ENCODE peak calls at places on chromosomes 12 and 14, in four cellular contexts. V is PC-3, K is AG09309, C is AG04449. F is an unnamed sample.
A peak's percentile ranks its signal among the peaks of the same experiment; 100 is the strongest.

GRCh38 chr12:57093412-57094193 is 4.7 kb downstream of the NAB2 start:
- DNase-seq in V (peak; percentile 33), K (peak; percentile 62), C (no peak), F (peak; percentile 72)

GRCh38 chr14:61889914-61890351 is 127.7 kb downstream of the SNAPC1 start:
- DNase-seq in V (no peak), K (no peak), C (no peak), F (no peak)

GRCh38 chr14:34640826-34641225 is 10.9 kb upstream of the SNX6 start:
- DNase-seq in V (no peak), K (no peak), C (no peak), F (no peak)

GRCh38 chr14:36553650-36554260 is 28.7 kb downstream of the NKX2-8 start:
- DNase-seq in V (peak; percentile 72), K (peak; percentile 23), C (peak; percentile 2), F (peak; percentile 10)

GRCh38 chr12:130537655-130538054 is 178.4 kb downstream of the RIMBP2 start:
- DNase-seq in V (no peak), K (no peak), C (no peak), F (no peak)

GRCh38 chr12:124508323-124509096 is 58.9 kb downstream of the NCOR2 start:
- DNase-seq in V (no peak), K (no peak), C (no peak), F (no peak)

GRCh38 chr14:34614638-34615037 is 15.3 kb downstream of the SNX6 start:
- DNase-seq in V (no peak), K (no peak), C (no peak), F (no peak)

GRCh38 chr14:70934084-70934483 is 26.8 kb downstream of the PCNX1 start:
- DNase-seq in V (no peak), K (peak; percentile 29), C (no peak), F (no peak)

GRCh38 chr14:84006643-84007137 is 1523.3 kb upstream of the FLRT2 start:
- DNase-seq in V (peak; percentile 8), K (no peak), C (no peak), F (no peak)

GRCh38 chr14:84001023-84001422 is 1528.9 kb upstream of the FLRT2 start:
- DNase-seq in V (no peak), K (no peak), C (no peak), F (no peak)

GRCh38 chr12:120119395-120119973 is 2.9 kb upstream of the RAB35 start:
- DNase-seq in V (peak; percentile 52), K (no peak), C (peak; percentile 29), F (no peak)

GRCh38 chr14:67526676-67527459 is 6.2 kb upstream of the PLEKHH1 start:
- DNase-seq in V (peak; percentile 63), K (no peak), C (no peak), F (no peak)

GRCh38 chr12:16307843-16308475 is 30.5 kb upstream of the SLC15A5 start:
- DNase-seq in V (no peak), K (no peak), C (no peak), F (no peak)

GRCh38 chr14:92641306-92641705 is 107.1 kb downstream of the LGMN start:
- DNase-seq in V (no peak), K (no peak), C (no peak), F (no peak)

GRCh38 chr14:104665663-104666522 is 23.5 kb upstream of the INF2 start:
- DNase-seq in V (peak; percentile 37), K (no peak), C (no peak), F (no peak)

GRCh38 chr14:94313991-94314655 is 9.0 kb downstream of the SERPINA6 start:
- DNase-seq in V (no peak), K (no peak), C (no peak), F (peak; percentile 23)

GRCh38 chr14:92584856-92585255 is 71.3 kb downstream of the RIN3 start:
- DNase-seq in V (no peak), K (no peak), C (no peak), F (no peak)

GRCh38 chr14:75409425-75410205 is 18.2 kb upstream of the JDP2 start:
- DNase-seq in V (no peak), K (no peak), C (no peak), F (no peak)

DNA sequence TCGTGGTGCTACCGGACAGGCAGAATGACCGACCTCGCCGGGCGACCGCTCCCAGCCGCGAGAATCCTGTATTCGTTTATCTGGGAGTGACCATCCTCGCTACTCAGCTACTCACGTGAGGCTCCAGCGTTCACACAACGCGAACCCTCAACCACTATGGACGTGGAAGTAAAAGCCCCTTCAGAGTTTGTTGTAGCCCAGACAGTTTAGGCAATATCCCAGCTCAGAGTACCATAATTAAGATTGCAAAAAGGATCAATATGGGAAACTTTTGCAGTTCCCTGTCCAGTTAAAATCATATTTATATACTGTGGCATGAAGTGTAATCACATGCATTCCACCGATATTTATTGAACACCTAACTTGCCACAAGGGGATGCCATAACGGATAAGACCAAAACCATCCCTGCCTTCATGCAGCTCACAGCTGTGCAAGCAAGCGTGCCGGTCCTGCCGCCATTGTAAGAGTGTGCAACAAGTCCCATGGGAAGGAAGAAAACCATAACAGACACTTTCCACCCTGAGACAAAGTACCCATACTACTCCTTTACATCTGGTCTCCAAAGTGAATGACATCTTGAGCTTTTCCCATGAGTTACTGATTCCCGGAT is 938 bp upstream of the MAX start:
- DNase-seq in V (peak; percentile 29), K (no peak), C (no peak), F (no peak)
- H3K4me3 ChIP-seq in V (peak overlapping the region; percentile 82), K (peak overlapping the region; percentile 83), C (peak overlapping the region; percentile 79), F (peak overlapping the region; percentile 80)

GRCh38 chr12:102249073-102249854 is 51.6 kb upstream of the PMCH start:
- DNase-seq in V (peak; percentile 3), K (no peak), C (no peak), F (no peak)
- H3K4me3 ChIP-seq in V (no peak overlapping the region), K (no peak overlapping the region), C (no peak overlapping the region), F (no peak overlapping the region)

GRCh38 chr14:77035267-77035666 is 6.8 kb upstream of the IRF2BPL start:
- DNase-seq in V (no peak), K (no peak), C (no peak), F (no peak)

GRCh38 chr14:77039285-77040058 is 11.0 kb upstream of the IRF2BPL start:
- DNase-seq in V (no peak), K (no peak), C (no peak), F (no peak)

GRCh38 chr14:77037886-77038511 is 9.5 kb upstream of the IRF2BPL start:
- DNase-seq in V (peak; percentile 94), K (no peak), C (no peak), F (no peak)

GRCh38 chr14:77036484-77037337 is 8.2 kb upstream of the IRF2BPL start:
- DNase-seq in V (peak; percentile 46), K (no peak), C (no peak), F (no peak)

GRCh38 chr14:77037338-77037782 is 8.9 kb upstream of the IRF2BPL start:
- DNase-seq in V (no peak), K (no peak), C (no peak), F (no peak)
- H3K4me3 ChIP-seq in V (peak overlapping the region; percentile 59), K (no peak overlapping the region), C (no peak overlapping the region), F (no peak overlapping the region)

DNA sequence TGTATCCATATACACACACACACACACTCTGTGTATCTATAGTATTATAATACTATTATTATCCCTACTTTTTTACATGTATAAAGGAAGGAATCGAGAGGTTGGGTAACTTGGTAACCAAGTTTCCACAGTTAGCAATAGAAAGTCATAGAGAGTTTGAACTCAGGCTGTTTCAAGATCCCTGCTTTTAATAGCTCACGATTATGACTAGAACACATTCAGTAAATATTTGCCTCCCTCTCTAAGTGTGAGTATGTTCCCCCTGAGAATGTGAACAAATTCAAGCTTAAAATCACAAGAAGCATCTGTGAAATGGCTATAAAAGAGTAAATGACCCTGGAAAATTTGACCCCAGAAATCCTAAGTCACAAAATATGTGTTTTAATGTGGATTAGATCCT is 11.0 kb upstream of the REP15 start:
- DNase-seq in V (no peak), K (no peak), C (no peak), F (no peak)
- H3K4me3 ChIP-seq in V (no peak overlapping the region), K (no peak overlapping the region), C (no peak overlapping the region), F (no peak overlapping the region)

GRCh38 chr14:90805662-90806548 is 10.3 kb downstream of the TTC7B start:
- DNase-seq in V (no peak), K (no peak), C (no peak), F (no peak)

GRCh38 chr14:90804776-90805391 is 11.3 kb downstream of the TTC7B start:
- DNase-seq in V (no peak), K (no peak), C (no peak), F (no peak)

GRCh38 chr14:90804292-90804671 is 11.9 kb downstream of the TTC7B start:
- DNase-seq in V (no peak), K (no peak), C (no peak), F (no peak)

GRCh38 chr14:90807060-90807459 is 9.2 kb downstream of the TTC7B start:
- DNase-seq in V (no peak), K (no peak), C (no peak), F (no peak)

DNA sequence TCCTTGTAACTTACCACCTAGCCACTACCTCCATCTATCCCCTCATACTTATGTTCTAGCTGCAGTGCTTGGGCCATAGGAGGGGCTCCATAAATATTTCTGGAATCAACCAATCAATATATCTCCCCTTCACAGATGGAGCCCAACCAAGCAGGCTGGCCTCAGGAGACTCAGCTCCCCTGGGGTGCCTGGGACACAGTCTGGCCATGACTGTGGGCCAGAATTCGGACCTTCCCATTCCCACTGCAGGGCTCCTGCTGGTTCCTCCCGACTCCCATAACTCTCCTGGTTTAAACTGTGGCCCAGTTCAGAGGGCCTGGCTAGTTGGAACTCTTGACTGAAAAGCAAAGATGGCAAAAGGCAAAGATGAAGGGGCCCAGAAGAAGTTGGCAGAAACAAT is 13.0 kb downstream of the TTC7B start:
- DNase-seq in V (no peak), K (no peak), C (no peak), F (no peak)
- H3K4me3 ChIP-seq in V (no peak overlapping the region), K (no peak overlapping the region), C (no peak overlapping the region), F (no peak overlapping the region)

DNA sequence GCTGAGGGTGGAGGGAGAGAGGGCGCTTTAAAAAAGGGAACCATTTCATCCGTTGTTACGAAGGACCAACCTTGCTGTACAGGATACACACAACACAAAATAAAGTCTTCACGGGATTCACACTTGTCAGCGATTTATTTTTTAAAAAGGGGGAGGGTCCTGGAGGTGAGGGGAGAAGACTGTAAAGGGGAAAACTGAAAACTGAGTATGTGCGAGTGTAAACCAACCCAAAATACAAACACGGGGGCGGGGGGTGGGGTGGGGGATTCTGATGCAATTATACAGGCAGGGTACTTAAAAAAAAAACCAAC is 499 bp upstream of the PRKAG1 start:
- DNase-seq in V (no peak), K (no peak), C (no peak), F (no peak)
- H3K4me3 ChIP-seq in V (peak overlapping the region; percentile 93), K (peak overlapping the region; percentile 48), C (peak overlapping the region; percentile 98), F (peak overlapping the region; percentile 76)

DNA sequence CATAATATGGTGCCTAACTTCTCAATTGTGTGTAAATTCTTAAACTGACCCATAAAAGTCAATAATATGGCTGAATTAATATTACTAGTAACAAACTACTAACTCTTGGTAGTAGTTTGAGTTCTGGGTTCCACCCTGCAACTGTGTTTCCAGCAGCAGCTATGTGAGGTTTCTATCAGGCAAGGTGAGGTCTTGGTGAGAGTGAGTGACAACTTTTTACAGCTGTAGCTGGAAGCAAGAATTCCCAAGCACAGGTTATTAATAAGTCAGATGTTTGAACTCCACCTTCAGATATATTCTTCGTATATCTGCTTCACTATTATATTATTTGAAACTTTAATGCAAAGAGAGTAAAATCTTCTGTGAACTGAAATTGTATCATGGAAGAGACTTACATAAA is 43.8 kb downstream of the MAP4K5 start:
- DNase-seq in V (no peak), K (no peak), C (no peak), F (no peak)
- H3K4me3 ChIP-seq in V (no peak overlapping the region), K (no peak overlapping the region), C (no peak overlapping the region), F (no peak overlapping the region)

GRCh38 chr14:32509632-32510187 is 180.6 kb downstream of the AKAP6 start:
- DNase-seq in V (peak; percentile 80), K (peak; percentile 97), C (peak; percentile 99), F (peak; percentile 97)
- H3K4me3 ChIP-seq in V (peak overlapping the region; percentile 43), K (no peak overlapping the region), C (no peak overlapping the region), F (no peak overlapping the region)

GRCh38 chr14:72855913-72856312 is 38.0 kb downstream of the DPF3 start:
- DNase-seq in V (peak; percentile 62), K (peak; percentile 63), C (peak; percentile 45), F (peak; percentile 16)
- H3K4me3 ChIP-seq in V (no peak overlapping the region), K (no peak overlapping the region), C (no peak overlapping the region), F (no peak overlapping the region)